ENCODE peak calls at places on chromosome 2, in seven cellular contexts. V is fibroblast of pulmonary artery; S is right cardiac atrium; Y is neural crest cell; W is CD8-positive, alpha-beta memory T cell; M is HL-60; H is fibroblast of the aortic adventitia. O is an unnamed sample.

GRCh38 chr2:144516981-144517824 is 2.7 kb downstream of the ZEB2 start:
- DNase-seq in V (peak), S (peak), Y (no peak), W (peak), M (no peak), H (peak), O (peak)

GRCh38 chr2:98123286-98123685 is 36.3 kb downstream of the VWA3B start:
- DNase-seq in V (no peak), S (no peak), Y (no peak), W (no peak), M (peak), H (no peak), O (no peak)

GRCh38 chr2:176669398-176670174 is 400.3 kb downstream of the MTX2 start:
- DNase-seq in V (no peak), S (no peak), Y (no peak), W (no peak), M (no peak), H (no peak), O (no peak)

GRCh38 chr2:72991439-72991725 is 74.1 kb downstream of the EMX1 start:
- DNase-seq in V (no peak), S (no peak), Y (no peak), W (no peak), M (no peak), H (no peak), O (no peak)

GRCh38 chr2:195961873-195962272 is 106.8 kb downstream of the DNAH7 start:
- DNase-seq in V (no peak), S (no peak), Y (no peak), W (no peak), M (peak), H (no peak), O (no peak)

GRCh38 chr2:158297606-158298005 is 158.9 kb downstream of the CCDC148 start:
- DNase-seq in V (peak), S (no peak), Y (no peak), W (no peak), M (peak), H (peak), O (no peak)

GRCh38 chr2:20382965-20383800 is 32.5 kb upstream of the PUM2 start:
- DNase-seq in V (peak), S (no peak), Y (no peak), W (no peak), M (no peak), H (no peak), O (peak)

GRCh38 chr2:43142921-43143438 is 83.4 kb downstream of the ZFP36L2 start:
- DNase-seq in V (peak), S (no peak), Y (no peak), W (peak), M (no peak), H (no peak), O (no peak)

GRCh38 chr2:75360945-75361344 is 161.6 kb upstream of the TACR1 start:
- DNase-seq in V (no peak), S (no peak), Y (no peak), W (no peak), M (no peak), H (no peak), O (no peak)

GRCh38 chr2:217511850-217512249 is 490.9 kb downstream of the TNS1 start:
- DNase-seq in V (no peak), S (no peak), Y (no peak), W (no peak), M (no peak), H (no peak), O (no peak)

GRCh38 chr2:55033076-55033742 is 17.0 kb downstream of the RTN4 start:
- DNase-seq in V (no peak), S (no peak), Y (no peak), W (peak), M (no peak), H (no peak), O (no peak)

GRCh38 chr2:231854616-231855125 is 68.4 kb downstream of the COPS7B start:
- DNase-seq in V (no peak), S (no peak), Y (no peak), W (no peak), M (no peak), H (no peak), O (no peak)